ENCODE peak calls at places on chromosome 3, in five cellular contexts. K is adrenal gland, D is upper lobe of left lung, E is esophagus squamous epithelium, S is HCT116. L is an unnamed sample. For H3K4me1, the result is how much of the 10 kb centered on the place peaks cover.

GRCh38 chr3:39067286-39067685 is 15.5 kb downstream of the WDR48 start:
- DNase-seq in K (no peak), D (no peak), E (no peak), S (no peak), L (no peak)

GRCh38 chr3:53806182-53807116 is 39.8 kb downstream of the CHDH start:
- DNase-seq in K (peak), D (no peak), E (no peak), S (no peak), L (no peak)

GRCh38 chr3:79247367-79248103 is 520.3 kb downstream of the ROBO1 start:
- DNase-seq in K (no peak), D (no peak), E (no peak), S (no peak), L (no peak)

GRCh38 chr3:159401069-159401468 is 587.6 kb upstream of the IL12A start:
- DNase-seq in K (no peak), D (no peak), E (no peak), S (no peak), L (no peak)

GRCh38 chr3:48561045-48561736 is 2.4 kb downstream of the UCN2 start:
- DNase-seq in K (peak), D (peak), E (no peak), S (no peak), L (peak)

GRCh38 chr3:100992086-100993033 is 861 bp downstream of the ABI3BP start:
- DNase-seq in K (peak), D (peak), E (no peak), S (no peak), L (no peak)

GRCh38 chr3:13083254-13083653 is 10.0 kb upstream of the IQSEC1 start:
- DNase-seq in K (no peak), D (no peak), E (no peak), S (no peak), L (no peak)

GRCh38 chr3:146702237-146702636 is 97.1 kb upstream of the PLSCR5 start:
- DNase-seq in K (no peak), D (no peak), E (no peak), S (no peak), L (no peak)

GRCh38 chr3:119628816-119629445 is 31.2 kb downstream of the PLA1A start:
- DNase-seq in K (no peak), D (no peak), E (no peak), S (no peak), L (no peak)

GRCh38 chr3:191627064-191627463 is 166.1 kb downstream of the PYDC2 start:
- DNase-seq in K (no peak), D (no peak), E (no peak), S (no peak), L (no peak)

GRCh38 chr3:100005670-100006393 is 108.5 kb downstream of the FILIP1L start:
- DNase-seq in K (no peak), D (no peak), E (no peak), S (no peak), L (no peak)

GRCh38 chr3:193710286-193711164 is 117.5 kb downstream of the OPA1 start:
- DNase-seq in K (no peak), D (no peak), E (no peak), S (no peak), L (no peak)

GRCh38 chr3:196064006-196064405 is 17.9 kb downstream of the TFRC start:
- DNase-seq in K (no peak), D (no peak), E (no peak), S (no peak), L (no peak)

GRCh38 chr3:30198162-30198561 is 408.2 kb upstream of the TGFBR2 start:
- DNase-seq in K (no peak), D (no peak), E (no peak), S (no peak), L (no peak)

GRCh38 chr3:136994772-136995516 is 37.2 kb downstream of the IL20RB start:
- DNase-seq in K (peak), D (peak), E (peak), S (no peak), L (peak)

GRCh38 chr3:118884748-118885206 is 149.9 kb downstream of the IGSF11 start:
- DNase-seq in K (peak), D (peak), E (no peak), S (peak), L (peak)

GRCh38 chr3:155391583-155391982 is 98.1 kb upstream of the STRIT1 start:
- DNase-seq in K (no peak), D (peak), E (no peak), S (peak), L (no peak)

GRCh38 chr3:32969656-32970055 is 18.2 kb downstream of the CCR4 start:
- DNase-seq in K (no peak), D (peak), E (no peak), S (no peak), L (no peak)

DNA sequence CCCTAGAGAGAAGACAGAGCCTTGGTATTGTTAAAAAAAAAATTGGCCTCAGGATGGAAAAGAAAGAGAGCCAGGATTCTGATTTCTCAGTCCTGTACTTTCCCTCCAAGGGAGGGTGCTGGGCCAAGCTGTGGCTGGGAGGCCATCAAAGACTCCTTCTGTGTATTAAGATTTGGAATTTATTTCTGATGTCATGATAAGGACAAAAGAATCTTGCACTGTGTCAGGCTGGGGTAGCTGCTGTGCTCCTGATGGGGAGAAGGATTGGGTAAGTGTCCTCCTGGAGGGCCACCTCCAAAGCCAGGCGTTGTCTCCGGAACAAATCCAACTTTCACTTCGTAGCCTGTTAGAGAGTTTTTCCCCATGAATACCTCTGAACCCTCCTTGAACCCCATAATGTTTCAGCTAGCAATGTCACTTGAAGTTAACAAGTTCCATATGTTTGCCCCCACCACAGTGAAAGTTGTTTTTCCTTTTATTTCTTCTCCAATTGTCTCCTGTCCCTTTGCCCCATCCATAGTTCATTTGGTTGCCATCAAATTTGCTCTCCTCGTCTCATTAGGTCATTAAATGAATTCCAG is 30.0 kb downstream of the CLDN11 start:
- DNase-seq in K (no peak), D (no peak), E (no peak), S (no peak), L (no peak)
- H3K27ac ChIP-seq in K (no peak), D (no peak), E (no peak), S (no peak), L (no peak)

DNA sequence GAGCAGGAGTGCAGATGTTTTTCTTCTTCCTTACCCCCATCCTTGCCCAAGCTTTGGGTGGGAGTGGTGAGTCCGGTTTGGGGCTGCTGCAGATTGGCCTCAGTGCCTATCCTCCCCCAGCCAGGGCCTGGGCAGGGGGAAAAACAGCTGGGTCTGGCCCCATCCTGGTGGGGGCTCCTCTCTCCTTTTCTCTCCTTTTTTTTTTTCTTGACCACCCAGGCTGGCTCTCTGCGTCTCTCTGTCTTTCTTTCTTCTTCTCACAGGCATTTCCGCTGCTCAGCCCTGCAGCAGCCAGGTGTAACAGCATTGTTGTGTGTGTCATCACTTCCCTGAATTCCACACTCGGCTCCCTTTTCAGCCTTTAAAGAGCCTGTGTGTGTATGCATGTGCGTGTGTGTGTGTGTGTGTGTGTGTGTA is 2.0 kb downstream of the FOXL2NB start:
- DNase-seq in K (no peak), D (no peak), E (no peak), S (no peak), L (no peak)
- H3K4me1 ChIP-seq in K (under half), D (under half), E (under half), S (under half), L (under half)

DNA sequence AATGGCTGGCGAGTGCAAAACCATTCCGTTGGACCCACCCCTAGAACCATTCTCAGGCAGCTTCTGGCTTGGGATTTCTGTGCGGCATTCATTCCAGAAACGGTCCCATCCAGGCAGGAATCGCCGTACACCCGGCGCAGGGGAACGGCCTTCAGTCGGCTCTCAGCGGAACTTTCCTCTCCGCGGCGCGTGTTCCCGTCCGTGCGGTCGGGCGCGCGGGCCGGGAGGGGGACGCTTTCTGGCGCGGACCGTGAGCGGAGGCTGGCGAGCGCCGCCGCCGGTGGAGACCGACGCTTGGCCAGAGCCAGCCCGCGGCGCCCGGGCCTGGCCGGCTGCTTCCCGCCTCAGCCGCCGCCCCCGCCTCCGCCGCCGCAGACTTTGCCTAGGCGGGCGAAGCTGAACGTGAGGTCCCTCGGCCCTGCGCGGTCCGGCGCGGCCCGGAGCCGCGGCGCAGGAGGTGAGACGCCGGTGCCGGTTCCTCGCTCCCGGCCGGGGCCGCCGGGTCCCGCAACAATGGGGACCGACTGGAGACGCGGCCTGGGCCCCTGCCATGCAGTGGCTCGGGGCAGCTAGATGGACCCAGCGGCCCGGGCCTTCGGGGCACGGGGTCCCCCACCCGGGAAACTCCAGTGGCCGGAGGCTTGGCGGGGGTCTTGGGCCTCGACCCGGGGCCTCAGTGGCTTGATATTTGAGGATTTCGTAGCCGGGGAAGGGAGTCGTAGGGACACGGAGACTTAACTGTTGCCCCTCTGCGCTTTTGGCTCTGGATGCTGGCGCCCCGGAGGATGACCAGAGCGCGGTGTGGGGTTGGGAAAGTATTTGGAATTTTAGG is at the start of gene RAD54L2:
- DNase-seq in K (peak), D (peak), E (peak), S (peak), L (peak)
- TF ChIP-seq POLR2A in K (peak), D (peak), E (no peak), S (no peak), L (peak)

GRCh38 chr3:181459516-181459915 is 252.2 kb upstream of the SOX2 start:
- DNase-seq in K (no peak), D (no peak), E (no peak), S (no peak), L (no peak)

GRCh38 chr3:181461381-181461780 is 250.3 kb upstream of the SOX2 start:
- DNase-seq in K (no peak), D (no peak), E (no peak), S (no peak), L (no peak)

GRCh38 chr3:181458857-181459256 is 252.9 kb upstream of the SOX2 start:
- DNase-seq in K (no peak), D (no peak), E (no peak), S (no peak), L (no peak)

GRCh38 chr3:181464033-181464694 is 247.6 kb upstream of the SOX2 start:
- DNase-seq in K (no peak), D (no peak), E (no peak), S (no peak), L (no peak)
- H3K27ac ChIP-seq in K (no peak), D (no peak), E (no peak), S (no peak), L (no peak)

GRCh38 chr3:188243124-188243795 is 89.3 kb downstream of the LPP start:
- DNase-seq in K (no peak), D (no peak), E (no peak), S (no peak), L (no peak)

GRCh38 chr3:188241072-188241471 is 87.1 kb downstream of the LPP start:
- DNase-seq in K (no peak), D (no peak), E (no peak), S (no peak), L (no peak)

GRCh38 chr3:188240189-188240981 is 86.4 kb downstream of the LPP start:
- DNase-seq in K (no peak), D (no peak), E (no peak), S (no peak), L (no peak)

GRCh38 chr3:188242426-188243123 is 88.6 kb downstream of the LPP start:
- DNase-seq in K (no peak), D (no peak), E (no peak), S (no peak), L (no peak)

DNA sequence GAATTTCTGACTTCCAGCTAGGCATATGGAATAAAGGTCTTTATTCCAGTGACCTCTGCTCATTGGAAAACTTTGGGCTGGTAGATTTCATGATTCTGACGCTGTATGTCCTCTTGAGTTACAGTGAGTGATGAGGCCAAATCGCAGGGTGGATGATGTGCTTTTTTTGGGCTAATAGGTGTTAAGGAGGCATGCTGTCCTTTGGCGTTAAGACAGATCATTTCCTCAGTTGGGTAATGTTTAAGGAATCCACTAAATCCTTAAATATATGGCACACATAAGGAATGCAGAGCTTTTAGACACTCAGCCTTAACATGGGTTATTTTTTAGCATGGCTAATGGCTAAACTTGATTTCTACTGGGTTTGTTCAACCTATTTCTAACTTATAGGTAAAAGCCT is 87.9 kb downstream of the LPP start:
- DNase-seq in K (no peak), D (no peak), E (no peak), S (no peak), L (no peak)
- H3K4me1 ChIP-seq in K (under half), D (under half), E (under half), S (under half), L (under half)

DNA sequence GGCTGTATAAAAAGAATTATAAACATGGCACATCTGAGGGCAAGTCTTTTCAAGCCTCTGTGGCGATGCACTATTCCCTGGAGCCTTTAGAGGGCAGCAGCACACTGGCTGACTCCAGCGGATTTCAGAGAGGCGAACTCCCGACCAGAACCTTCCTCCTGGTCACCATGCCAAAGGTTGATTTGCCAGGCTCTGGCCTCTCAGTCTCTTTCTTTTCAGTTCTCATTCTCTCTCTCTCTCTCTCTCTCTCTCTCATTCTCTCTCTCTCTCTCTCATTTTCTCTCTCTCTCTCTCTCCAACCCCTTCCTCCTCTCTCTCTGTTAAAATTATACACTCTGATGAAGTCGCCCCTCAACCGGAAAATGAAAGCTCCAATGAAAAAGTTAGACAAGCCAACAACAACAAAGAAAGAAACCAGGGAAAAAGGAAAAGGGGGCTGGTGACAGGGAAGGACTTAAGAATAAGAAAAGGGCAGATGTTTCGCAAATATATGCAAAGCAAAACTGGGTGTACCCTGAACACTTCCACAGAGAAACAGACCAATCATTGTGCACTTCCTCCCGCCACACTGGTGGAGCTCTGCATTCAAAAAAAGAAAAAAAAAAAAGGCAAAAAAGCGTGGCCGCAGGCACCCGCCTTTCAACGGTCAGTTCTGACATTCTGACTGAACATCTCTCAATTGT is 90.2 kb downstream of the TIGIT start:
- DNase-seq in K (peak), D (peak), E (no peak), S (peak), L (peak)
- TF ChIP-seq POLR2A in K (no peak), D (no peak), E (no peak), S (no peak), L (no peak)

GRCh38 chr3:123431007-123431657 is 17.8 kb downstream of the ADCY5 start:
- DNase-seq in K (no peak), D (no peak), E (no peak), S (no peak), L (no peak)

GRCh38 chr3:123429362-123430125 is 19.3 kb downstream of the ADCY5 start:
- DNase-seq in K (no peak), D (no peak), E (no peak), S (no peak), L (no peak)

GRCh38 chr3:123430266-123430665 is 18.6 kb downstream of the ADCY5 start:
- DNase-seq in K (no peak), D (no peak), E (no peak), S (no peak), L (no peak)

GRCh38 chr3:123431658-123432323 is 17.1 kb downstream of the ADCY5 start:
- DNase-seq in K (no peak), D (no peak), E (no peak), S (no peak), L (no peak)

DNA sequence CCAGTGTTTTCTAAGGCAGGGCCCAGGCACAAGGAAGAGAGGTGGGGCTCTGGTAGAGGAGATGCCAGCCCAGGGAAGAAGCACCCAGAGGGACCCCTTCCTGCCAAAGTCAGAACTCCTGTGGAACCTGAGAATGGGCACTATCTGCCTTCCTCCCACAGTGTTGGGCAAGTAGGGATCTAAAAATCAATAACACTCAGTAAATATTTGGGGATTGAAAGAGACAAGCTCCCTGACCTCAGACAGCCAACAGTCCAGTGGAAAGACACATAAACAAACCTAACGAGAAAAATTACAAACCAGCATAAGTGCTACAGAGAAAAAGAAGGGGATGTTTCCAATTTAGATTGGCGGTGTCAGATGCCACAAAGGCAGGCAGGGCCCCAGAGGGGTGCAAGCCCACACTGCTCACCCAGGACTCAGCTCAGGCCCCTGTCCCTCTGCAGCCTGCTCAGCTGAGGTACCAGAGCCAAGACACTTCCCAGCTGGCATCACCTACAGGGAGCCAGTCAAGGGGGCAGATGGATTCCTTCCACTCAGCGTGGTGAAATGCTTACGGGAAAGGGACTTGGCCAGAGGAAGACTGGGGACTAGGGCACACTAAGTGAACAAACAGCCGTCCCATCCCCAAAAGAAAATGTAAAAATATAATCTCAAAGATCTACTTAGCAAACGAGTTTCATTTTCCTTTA is 15.9 kb downstream of the ADCY5 start:
- DNase-seq in K (no peak), D (no peak), E (no peak), S (no peak), L (no peak)
- H3K27ac ChIP-seq in K (peak), D (no peak), E (peak), S (no peak), L (no peak)